ENCODE peak calls at places on chromosomes 12 and 14, in five cellular contexts. One of them, this sample, is unnamed.

GRCh38 chr14:77040995-77041744 is 12.7 kb upstream of the IRF2BPL start:
- DNase-seq in body of pancreas: peak
- DNase-seq in ovary: peak
- DNase-seq in esophagus muscularis mucosa: no peak
- DNase-seq in prostate gland: no peak
- DNase-seq in this sample: no peak

GRCh38 chr12:7144414-7145120 is 14.4 kb downstream of the CLSTN3 start:
- DNase-seq in body of pancreas: no peak
- DNase-seq in ovary: no peak
- DNase-seq in esophagus muscularis mucosa: no peak
- DNase-seq in prostate gland: no peak
- DNase-seq in this sample: peak

GRCh38 chr12:49684310-49684854 is 22.8 kb downstream of the FMNL3 start:
- DNase-seq in body of pancreas: no peak
- DNase-seq in ovary: no peak
- DNase-seq in esophagus muscularis mucosa: no peak
- DNase-seq in prostate gland: no peak
- DNase-seq in this sample: no peak

GRCh38 chr12:64142784-64143183 is 79.3 kb downstream of the KICS2 start:
- DNase-seq in body of pancreas: no peak
- DNase-seq in ovary: no peak
- DNase-seq in esophagus muscularis mucosa: no peak
- DNase-seq in prostate gland: no peak
- DNase-seq in this sample: no peak

GRCh38 chr14:93716002-93716401 is 72.3 kb downstream of the PRIMA1 start:
- DNase-seq in body of pancreas: no peak
- DNase-seq in ovary: no peak
- DNase-seq in esophagus muscularis mucosa: peak
- DNase-seq in prostate gland: no peak
- DNase-seq in this sample: no peak

GRCh38 chr12:2624543-2625266 is 170.1 kb upstream of the FKBP4 start:
- DNase-seq in body of pancreas: no peak
- DNase-seq in ovary: no peak
- DNase-seq in esophagus muscularis mucosa: no peak
- DNase-seq in prostate gland: no peak
- DNase-seq in this sample: peak

GRCh38 chr12:22971247-22971646 is 346.3 kb downstream of the ETNK1 start:
- DNase-seq in body of pancreas: no peak
- DNase-seq in ovary: no peak
- DNase-seq in esophagus muscularis mucosa: no peak
- DNase-seq in prostate gland: no peak
- DNase-seq in this sample: no peak

GRCh38 chr14:93072659-93073365 is 42.9 kb downstream of the ITPK1 start:
- DNase-seq in body of pancreas: no peak
- DNase-seq in ovary: no peak
- DNase-seq in esophagus muscularis mucosa: no peak
- DNase-seq in prostate gland: no peak
- DNase-seq in this sample: no peak

GRCh38 chr12:96014932-96015599 is 18.9 kb upstream of the HAL start:
- DNase-seq in body of pancreas: no peak
- DNase-seq in ovary: no peak
- DNase-seq in esophagus muscularis mucosa: no peak
- DNase-seq in prostate gland: no peak
- DNase-seq in this sample: no peak

GRCh38 chr12:2833327-2833726 is 1.5 kb downstream of the NRIP2 start:
- DNase-seq in body of pancreas: no peak
- DNase-seq in ovary: no peak
- DNase-seq in esophagus muscularis mucosa: no peak
- DNase-seq in prostate gland: no peak
- DNase-seq in this sample: no peak

GRCh38 chr12:84757978-84758377 is 154.6 kb downstream of the SLC6A15 start:
- DNase-seq in body of pancreas: no peak
- DNase-seq in ovary: no peak
- DNase-seq in esophagus muscularis mucosa: no peak
- DNase-seq in prostate gland: no peak
- DNase-seq in this sample: no peak

GRCh38 chr12:113201187-113202177 is 16.0 kb downstream of the RITA1 start:
- DNase-seq in body of pancreas: peak
- DNase-seq in ovary: no peak
- DNase-seq in esophagus muscularis mucosa: no peak
- DNase-seq in prostate gland: no peak
- DNase-seq in this sample: no peak

GRCh38 chr14:53668861-53669260 is 287.8 kb downstream of the BMP4 start:
- DNase-seq in body of pancreas: no peak
- DNase-seq in ovary: no peak
- DNase-seq in esophagus muscularis mucosa: no peak
- DNase-seq in prostate gland: no peak
- DNase-seq in this sample: no peak

GRCh38 chr12:171276-171675 is 42.7 kb downstream of the SLC6A12 start:
- DNase-seq in body of pancreas: no peak
- DNase-seq in ovary: no peak
- DNase-seq in esophagus muscularis mucosa: no peak
- DNase-seq in prostate gland: no peak
- DNase-seq in this sample: no peak

GRCh38 chr12:51817027-51817953 is 31.2 kb downstream of the FIGNL2 start:
- DNase-seq in body of pancreas: no peak
- DNase-seq in ovary: no peak
- DNase-seq in esophagus muscularis mucosa: no peak
- DNase-seq in prostate gland: no peak
- DNase-seq in this sample: no peak

GRCh38 chr12:4191642-4192041 is 81.9 kb upstream of the CCND2 start:
- DNase-seq in body of pancreas: no peak
- DNase-seq in ovary: no peak
- DNase-seq in esophagus muscularis mucosa: peak
- DNase-seq in prostate gland: no peak
- DNase-seq in this sample: no peak

GRCh38 chr14:75875958-75876357 is 105.8 kb downstream of the TGFB3 start:
- DNase-seq in body of pancreas: no peak
- DNase-seq in ovary: no peak
- DNase-seq in esophagus muscularis mucosa: no peak
- DNase-seq in prostate gland: no peak
- DNase-seq in this sample: no peak

GRCh38 chr12:101414533-101415119 is 7.1 kb upstream of the ARL1 start:
- DNase-seq in body of pancreas: peak
- DNase-seq in ovary: no peak
- DNase-seq in esophagus muscularis mucosa: no peak
- DNase-seq in prostate gland: peak
- DNase-seq in this sample: peak

GRCh38 chr14:43981135-43981787 is 525.8 kb downstream of the FSCB start:
- DNase-seq in body of pancreas: no peak
- DNase-seq in ovary: no peak
- DNase-seq in esophagus muscularis mucosa: no peak
- DNase-seq in prostate gland: peak
- DNase-seq in this sample: no peak

GRCh38 chr14:91373591-91374245 is 43.9 kb downstream of the CCDC88C start:
- DNase-seq in body of pancreas: no peak
- DNase-seq in ovary: no peak
- DNase-seq in esophagus muscularis mucosa: no peak
- DNase-seq in prostate gland: no peak
- DNase-seq in this sample: no peak

GRCh38 chr12:26043139-26044006 is 81.5 kb downstream of the BHLHE41 start:
- DNase-seq in body of pancreas: no peak
- DNase-seq in ovary: no peak
- DNase-seq in esophagus muscularis mucosa: no peak
- DNase-seq in prostate gland: no peak
- DNase-seq in this sample: no peak

GRCh38 chr14:104545151-104545931 is 34.2 kb upstream of the C14orf180 start:
- DNase-seq in body of pancreas: no peak
- DNase-seq in ovary: no peak
- DNase-seq in esophagus muscularis mucosa: no peak
- DNase-seq in prostate gland: no peak
- DNase-seq in this sample: no peak

GRCh38 chr14:38469156-38469555 is 213.3 kb upstream of the CLEC14A start:
- DNase-seq in body of pancreas: no peak
- DNase-seq in ovary: no peak
- DNase-seq in esophagus muscularis mucosa: no peak
- DNase-seq in prostate gland: no peak
- DNase-seq in this sample: no peak

GRCh38 chr12:104331376-104331775 is 27.8 kb downstream of the EID3 start:
- DNase-seq in body of pancreas: no peak
- DNase-seq in ovary: no peak
- DNase-seq in esophagus muscularis mucosa: no peak
- DNase-seq in prostate gland: no peak
- DNase-seq in this sample: no peak

GRCh38 chr14:86858591-86858990 is 1134.4 kb downstream of the GALC start:
- DNase-seq in body of pancreas: no peak
- DNase-seq in ovary: no peak
- DNase-seq in esophagus muscularis mucosa: no peak
- DNase-seq in prostate gland: no peak
- DNase-seq in this sample: no peak

GRCh38 chr12:75666126-75666979 is 154.9 kb upstream of the KRR1 start:
- DNase-seq in body of pancreas: no peak
- DNase-seq in ovary: no peak
- DNase-seq in esophagus muscularis mucosa: no peak
- DNase-seq in prostate gland: no peak
- DNase-seq in this sample: no peak

GRCh38 chr12:7129647-7130536 is at the start of gene CLSTN3:
- DNase-seq in body of pancreas: peak
- DNase-seq in ovary: peak
- DNase-seq in esophagus muscularis mucosa: peak
- DNase-seq in prostate gland: peak
- DNase-seq in this sample: peak

GRCh38 chr12:12015073-12015685 is 55.6 kb upstream of the BCL2L14 start:
- DNase-seq in body of pancreas: no peak
- DNase-seq in ovary: no peak
- DNase-seq in esophagus muscularis mucosa: no peak
- DNase-seq in prostate gland: no peak
- DNase-seq in this sample: no peak

GRCh38 chr12:94618995-94619695 is 31.2 kb downstream of the TMCC3 start:
- DNase-seq in body of pancreas: no peak
- DNase-seq in ovary: no peak
- DNase-seq in esophagus muscularis mucosa: no peak
- DNase-seq in prostate gland: no peak
- DNase-seq in this sample: no peak

GRCh38 chr14:100213956-100214767 is 24.8 kb upstream of the YY1 start:
- DNase-seq in body of pancreas: peak
- DNase-seq in ovary: peak
- DNase-seq in esophagus muscularis mucosa: peak
- DNase-seq in prostate gland: peak
- DNase-seq in this sample: peak
- TF ChIP-seq POLR2A in body of pancreas: peak
- TF ChIP-seq POLR2A in ovary: peak
- TF ChIP-seq POLR2A in esophagus muscularis mucosa: peak
- TF ChIP-seq POLR2A in prostate gland: peak
- TF ChIP-seq POLR2A in this sample: peak

DNA sequence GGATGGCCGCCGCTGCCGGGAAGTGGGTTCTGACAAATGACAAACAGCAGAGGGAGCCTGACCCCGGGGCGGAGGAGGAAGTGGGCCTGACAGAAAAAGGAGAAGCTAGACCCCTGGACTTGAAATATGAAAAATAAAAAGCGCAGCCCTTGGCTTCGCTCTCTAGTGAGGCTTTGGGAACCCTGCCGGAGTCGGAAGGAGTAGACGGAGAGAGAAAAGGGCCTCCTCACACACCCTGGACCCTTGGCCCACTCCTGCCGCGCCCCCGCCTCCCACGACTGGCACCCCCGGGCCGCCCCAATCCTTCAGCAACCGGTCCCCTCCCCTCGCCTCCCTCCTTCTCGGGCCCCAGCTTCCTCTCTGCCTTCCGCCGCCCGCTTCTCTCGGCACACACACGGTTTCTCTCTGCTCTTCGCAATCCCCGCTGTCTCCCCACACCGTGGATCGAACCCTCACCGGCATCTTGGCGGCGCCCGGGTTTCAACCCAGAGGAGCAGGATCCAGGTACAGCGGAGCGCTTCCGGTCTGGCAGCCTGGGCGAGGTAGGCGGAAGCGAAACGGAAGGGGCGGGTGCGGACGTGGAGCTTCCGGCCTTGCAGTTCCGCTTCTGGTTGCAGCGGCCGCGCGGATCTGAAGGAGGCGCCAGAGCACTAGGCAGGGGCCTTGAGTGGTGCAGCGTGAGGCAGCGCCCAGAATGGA is at the start of gene ARPC3:
- DNase-seq in body of pancreas: peak
- DNase-seq in ovary: peak
- DNase-seq in esophagus muscularis mucosa: peak
- DNase-seq in prostate gland: peak
- DNase-seq in this sample: peak
- TF ChIP-seq POLR2A in body of pancreas: peak
- TF ChIP-seq POLR2A in ovary: peak
- TF ChIP-seq POLR2A in esophagus muscularis mucosa: no peak
- TF ChIP-seq POLR2A in prostate gland: peak
- TF ChIP-seq POLR2A in this sample: peak

GRCh38 chr12:123363385-123363742 is 1.3 kb downstream of the SBNO1 start:
- DNase-seq in body of pancreas: peak
- DNase-seq in ovary: no peak
- DNase-seq in esophagus muscularis mucosa: no peak
- DNase-seq in prostate gland: no peak
- DNase-seq in this sample: peak

GRCh38 chr12:123367511-123367910 is 2.9 kb upstream of the SBNO1 start:
- DNase-seq in body of pancreas: no peak
- DNase-seq in ovary: no peak
- DNase-seq in esophagus muscularis mucosa: no peak
- DNase-seq in prostate gland: no peak
- DNase-seq in this sample: no peak

GRCh38 chr12:123364532-123365140 is at the start of gene SBNO1:
- DNase-seq in body of pancreas: peak
- DNase-seq in ovary: peak
- DNase-seq in esophagus muscularis mucosa: peak
- DNase-seq in prostate gland: peak
- DNase-seq in this sample: peak

GRCh38 chr12:123365141-123365917 is 682 bp upstream of the SBNO1 start:
- DNase-seq in body of pancreas: peak
- DNase-seq in ovary: peak
- DNase-seq in esophagus muscularis mucosa: peak
- DNase-seq in prostate gland: peak
- DNase-seq in this sample: peak

DNA sequence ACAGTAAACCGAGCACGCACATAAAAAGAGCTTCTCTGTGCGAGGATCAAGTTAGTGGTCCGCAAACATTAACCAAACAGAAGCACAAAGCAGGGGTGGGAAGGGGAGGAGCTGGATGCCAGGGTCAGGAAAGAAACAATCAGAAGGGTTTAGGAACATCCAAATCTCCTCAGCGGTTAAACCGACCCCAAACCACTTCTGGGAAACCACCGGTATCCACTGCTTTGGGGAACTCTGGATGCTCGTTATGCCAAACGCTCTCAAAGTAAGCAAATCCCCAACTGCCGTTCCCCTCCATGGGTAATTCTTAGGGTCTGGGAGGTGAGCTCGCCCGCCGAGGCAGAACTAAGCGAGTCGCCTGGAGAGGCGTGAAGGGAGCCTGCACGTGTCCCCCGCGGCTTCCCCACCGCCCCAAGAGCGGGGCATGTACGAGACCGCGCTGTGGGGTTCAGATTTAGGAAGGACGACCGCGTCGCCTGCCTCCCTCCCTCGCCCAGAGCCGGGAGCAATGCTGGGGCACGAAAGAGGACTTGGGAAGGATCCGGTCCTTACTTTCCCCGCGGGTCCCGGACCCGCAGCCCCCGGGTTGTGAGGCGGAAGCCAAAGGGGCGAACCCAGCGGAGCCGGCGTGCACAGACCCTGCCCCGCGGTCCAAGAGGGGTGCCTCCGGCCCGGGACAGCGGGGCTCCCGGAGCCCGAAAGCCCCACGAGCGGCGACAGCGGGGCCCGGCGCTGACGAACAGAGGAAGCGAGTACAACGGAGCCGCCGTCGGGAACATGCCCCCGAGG is 710 bp downstream of the SBNO1 start:
- DNase-seq in body of pancreas: peak
- DNase-seq in ovary: peak
- DNase-seq in esophagus muscularis mucosa: no peak
- DNase-seq in prostate gland: no peak
- DNase-seq in this sample: peak
- TF ChIP-seq POLR2A in body of pancreas: no peak
- TF ChIP-seq POLR2A in ovary: no peak
- TF ChIP-seq POLR2A in esophagus muscularis mucosa: no peak
- TF ChIP-seq POLR2A in prostate gland: no peak
- TF ChIP-seq POLR2A in this sample: peak

GRCh38 chr12:106301611-106302321 is 767 bp upstream of the TCP11L2 start:
- DNase-seq in body of pancreas: peak
- DNase-seq in ovary: no peak
- DNase-seq in esophagus muscularis mucosa: peak
- DNase-seq in prostate gland: peak
- DNase-seq in this sample: peak
- TF ChIP-seq POLR2A in body of pancreas: no peak
- TF ChIP-seq POLR2A in ovary: no peak
- TF ChIP-seq POLR2A in esophagus muscularis mucosa: no peak
- TF ChIP-seq POLR2A in prostate gland: no peak
- TF ChIP-seq POLR2A in this sample: peak

This sample was measured in erythroblast.